ENCODE peak calls at places on chromosomes 2 and 18, in five cellular contexts. A is foreskin fibroblast; I is naive thymus-derived CD4-positive, alpha-beta T cell; P is Panc1; V is PC-9. J is an unnamed sample.

GRCh38 chr2:211144078-211144477 is 587.7 kb downstream of the CPS1 start:
- DNase-seq in A (peak), I (no peak), P (no peak), V (no peak), J (no peak)

GRCh38 chr18:78492813-78493371 is 486.7 kb upstream of the SALL3 start:
- DNase-seq in A (no peak), I (no peak), P (no peak), V (no peak), J (no peak)

GRCh38 chr2:217996345-217996744 is 6.5 kb downstream of the TNS1 start:
- DNase-seq in A (peak), I (no peak), P (no peak), V (peak), J (no peak)

GRCh38 chr2:88199912-88200682 is 30.0 kb downstream of the THNSL2 start:
- DNase-seq in A (peak), I (no peak), P (no peak), V (no peak), J (no peak)

GRCh38 chr2:140597836-140598235 is 1533.0 kb downstream of the LRP1B start:
- DNase-seq in A (no peak), I (no peak), P (no peak), V (no peak), J (no peak)

GRCh38 chr2:16031055-16031847 is 90.9 kb downstream of the MYCN start:
- DNase-seq in A (no peak), I (no peak), P (no peak), V (no peak), J (no peak)

GRCh38 chr2:85157345-85157744 is 24.2 kb downstream of the TCF7L1 start:
- DNase-seq in A (no peak), I (no peak), P (no peak), V (no peak), J (no peak)

GRCh38 chr18:74226156-74226555 is 65.6 kb downstream of the CYB5A start:
- DNase-seq in A (no peak), I (no peak), P (no peak), V (no peak), J (no peak)

GRCh38 chr2:873651-874580 is 76.7 kb upstream of the SNTG2 start:
- DNase-seq in A (no peak), I (no peak), P (no peak), V (no peak), J (no peak)

GRCh38 chr2:168278424-168278888 is 31.1 kb upstream of the STK39 start:
- DNase-seq in A (peak), I (no peak), P (no peak), V (no peak), J (peak)

GRCh38 chr2:195984951-195985726 is 83.5 kb downstream of the DNAH7 start:
- DNase-seq in A (peak), I (no peak), P (no peak), V (no peak), J (peak)

GRCh38 chr2:195985731-195986130 is 82.9 kb downstream of the DNAH7 start:
- DNase-seq in A (no peak), I (no peak), P (no peak), V (no peak), J (no peak)
- H3K4me3 ChIP-seq in A (no peak), I (no peak), P (no peak), V (no peak), J (no peak)

DNA sequence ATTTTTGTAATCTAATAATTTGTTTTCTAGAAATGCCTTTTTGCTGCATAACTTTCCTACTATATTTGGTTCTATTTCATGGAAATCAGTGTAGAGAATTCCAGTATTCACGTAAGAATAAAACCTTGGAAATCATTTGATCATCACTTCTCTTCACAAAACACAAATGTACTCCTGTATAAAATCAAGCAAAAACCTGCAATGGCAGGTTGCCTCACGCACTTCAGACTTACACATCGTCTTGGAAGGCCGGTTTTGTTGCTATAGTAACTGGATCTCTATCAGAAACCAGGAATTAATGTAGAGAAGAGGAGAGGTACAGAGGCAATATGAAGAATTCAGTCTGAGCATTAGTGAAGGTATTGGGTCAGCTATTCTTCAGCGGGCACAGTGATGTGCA is 370.7 kb upstream of the CYRIA start:
- DNase-seq in A (no peak), I (no peak), P (no peak), V (no peak), J (no peak)
- H3K4me3 ChIP-seq in A (no peak), I (no peak), P (no peak), V (no peak), J (no peak)

GRCh38 chr2:130967020-130967495 is 126.2 kb downstream of the FAM168B start:
- DNase-seq in A (no peak), I (no peak), P (no peak), V (no peak), J (no peak)
- H3K4me3 ChIP-seq in A (no peak), I (no peak), P (no peak), V (no peak), J (no peak)

GRCh38 chr2:240254337-240255164 is 114.1 kb upstream of the OTOS start:
- DNase-seq in A (no peak), I (no peak), P (no peak), V (no peak), J (no peak)

GRCh38 chr2:240255811-240256703 is 115.6 kb upstream of the OTOS start:
- DNase-seq in A (no peak), I (no peak), P (no peak), V (peak), J (no peak)

GRCh38 chr2:240256704-240257637 is 116.5 kb upstream of the OTOS start:
- DNase-seq in A (no peak), I (no peak), P (no peak), V (no peak), J (no peak)

GRCh38 chr2:240253583-240254145 is 113.2 kb upstream of the OTOS start:
- DNase-seq in A (no peak), I (no peak), P (no peak), V (no peak), J (no peak)

DNA sequence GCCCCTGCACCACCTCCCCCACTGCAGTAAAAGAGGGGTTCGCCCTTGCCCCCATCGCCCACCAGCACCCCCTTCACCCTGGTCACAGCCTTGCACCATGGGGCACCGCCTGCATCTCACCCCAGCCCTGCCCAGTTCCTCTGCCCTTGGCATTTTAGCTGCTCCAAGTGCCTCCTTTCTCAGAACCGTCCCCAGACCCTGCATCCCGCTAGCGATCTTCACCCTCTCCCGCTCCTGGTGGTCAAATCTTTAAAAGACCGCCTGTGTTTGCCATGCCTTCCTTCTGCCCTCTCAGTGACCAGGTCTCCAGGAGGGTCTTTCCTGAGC is 114.7 kb upstream of the OTOS start:
- DNase-seq in A (no peak), I (no peak), P (no peak), V (no peak), J (no peak)
- H3K4me3 ChIP-seq in A (no peak), I (no peak), P (no peak), V (peak), J (no peak)

GRCh38 chr18:32319084-32319483 is 129.2 kb downstream of the MEP1B start:
- DNase-seq in A (no peak), I (no peak), P (no peak), V (no peak), J (no peak)
- H3K4me3 ChIP-seq in A (no peak), I (no peak), P (no peak), V (no peak), J (no peak)

DNA sequence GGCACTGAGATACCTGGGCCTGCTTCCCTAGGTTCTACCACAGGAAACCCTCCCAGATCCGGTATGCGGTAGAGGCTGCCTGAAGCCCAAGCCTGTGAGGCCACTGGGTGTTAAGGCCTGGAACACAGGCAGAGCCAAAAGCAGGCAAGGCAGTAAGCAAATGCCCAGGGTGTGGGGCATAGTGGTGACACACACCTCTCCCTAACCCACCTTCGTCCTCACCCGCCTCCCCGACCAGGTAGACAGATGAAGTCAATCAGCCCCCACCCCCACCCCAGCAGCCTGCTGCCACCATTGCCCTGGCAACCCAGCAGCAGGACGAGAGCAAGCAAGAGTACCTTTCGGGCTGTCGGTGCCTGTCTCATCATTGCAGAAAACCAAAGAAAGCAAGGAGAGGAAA is 6.1 kb downstream of the DCTN1 start:
- DNase-seq in A (no peak), I (no peak), P (no peak), V (no peak), J (no peak)
- H3K4me3 ChIP-seq in A (peak), I (no peak), P (no peak), V (no peak), J (no peak)

GRCh38 chr2:144444418-144444817 is 75.5 kb downstream of the ZEB2 start:
- DNase-seq in A (no peak), I (no peak), P (no peak), V (no peak), J (no peak)

GRCh38 chr2:144445196-144445595 is 74.7 kb downstream of the ZEB2 start:
- DNase-seq in A (no peak), I (no peak), P (no peak), V (no peak), J (no peak)

GRCh38 chr2:144441711-144442141 is 78.2 kb downstream of the ZEB2 start:
- DNase-seq in A (no peak), I (no peak), P (no peak), V (no peak), J (no peak)

GRCh38 chr2:144446136-144446535 is 73.8 kb downstream of the ZEB2 start:
- DNase-seq in A (no peak), I (no peak), P (no peak), V (no peak), J (no peak)

DNA sequence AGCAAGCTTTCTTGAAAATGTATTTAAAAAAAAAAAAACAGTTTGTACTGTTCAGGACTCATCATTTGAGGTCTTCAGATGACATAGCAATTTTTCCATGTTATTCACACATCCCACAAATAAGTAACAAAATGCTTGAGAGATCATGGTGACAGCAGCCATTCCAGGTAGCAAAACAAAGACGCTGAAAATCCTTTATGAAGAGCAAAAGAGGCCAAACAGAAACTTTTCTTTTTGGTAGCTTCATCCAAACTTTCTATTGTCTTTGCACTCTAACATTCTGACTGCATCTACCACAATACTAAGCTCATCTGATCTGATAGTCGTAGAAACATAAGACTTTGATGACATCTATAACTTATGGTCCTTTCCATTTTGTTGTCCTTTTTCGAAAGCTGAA is 76.1 kb downstream of the ZEB2 start:
- DNase-seq in A (no peak), I (no peak), P (no peak), V (no peak), J (no peak)
- H3K4me3 ChIP-seq in A (no peak), I (no peak), P (no peak), V (no peak), J (no peak)